ENCODE peak calls at places on chromosomes 12 and 14, in ten cellular contexts. T is hepatocyte; S is prostate gland; O is endothelial cell of umbilical vein; X is stomach; G is astrocyte; J is CD8-positive, alpha-beta T cell; Z is CD8-positive, alpha-beta memory T cell; M is A673; N is tibial artery. C is an unnamed sample. For H3K9me3, the result is how much of the 10 kb centered on the place peaks cover.

GRCh38 chr14:81400202-81400678 is at the start of gene STON2:
- DNase-seq in N (peak), T (no peak), Z (no peak), X (no peak), O (no peak), J (no peak), S (peak), G (peak), M (peak), C (no peak)

GRCh38 chr12:124734224-124734788 is 129.4 kb downstream of the SCARB1 start:
- DNase-seq in S (no peak), O (no peak), M (peak), T (no peak), J (no peak), Z (no peak), N (peak), G (no peak), X (no peak), C (no peak)

GRCh38 chr12:30822385-30823139 is 67.8 kb upstream of the CAPRIN2 start:
- DNase-seq in X (peak), M (no peak), N (peak), G (peak), T (peak), J (peak), O (peak), Z (no peak), S (no peak), C (no peak)

GRCh38 chr12:31518680-31519227 is 72.2 kb downstream of the DENND5B start:
- DNase-seq in S (no peak), G (peak), J (no peak), Z (no peak), N (no peak), O (peak), X (no peak), T (peak), M (peak), C (no peak)

GRCh38 chr14:22428681-22429315 is 160.2 kb downstream of the DAD1 start:
- DNase-seq in G (peak), S (no peak), X (no peak), Z (no peak), T (no peak), N (no peak), J (no peak), M (peak), O (peak), C (no peak)

GRCh38 chr12:110282956-110283817 is 2.1 kb downstream of the ATP2A2 start:
- DNase-seq in M (no peak), Z (no peak), X (no peak), O (no peak), G (no peak), N (no peak), T (no peak), J (no peak), S (peak), C (no peak)

GRCh38 chr14:92942976-92943710 is 20.2 kb downstream of the CHGA start:
- DNase-seq in S (no peak), Z (no peak), N (no peak), O (no peak), X (no peak), M (no peak), J (no peak), T (no peak), G (no peak), C (no peak)

GRCh38 chr12:76558684-76559276 is 791 bp downstream of the OSBPL8 start:
- DNase-seq in M (peak), J (peak), T (peak), O (peak), G (peak), S (peak), N (peak), Z (peak), X (peak), C (peak)

GRCh38 chr14:60102389-60102788 is 10.7 kb downstream of the PCNX4 start:
- DNase-seq in T (no peak), Z (no peak), J (no peak), G (peak), N (no peak), M (no peak), O (no peak), S (no peak), X (no peak), C (no peak)

GRCh38 chr12:64611430-64612286 is 1.4 kb downstream of the RASSF3 start:
- DNase-seq in J (peak), T (peak), N (peak), Z (no peak), O (peak), X (peak), G (peak), M (peak), S (peak), C (no peak)

GRCh38 chr14:32457213-32457920 is 128.3 kb downstream of the AKAP6 start:
- DNase-seq in T (peak), X (no peak), G (peak), S (no peak), O (no peak), J (no peak), M (no peak), N (no peak), Z (no peak), C (no peak)

GRCh38 chr12:56007892-56008471 is 10.9 kb downstream of the SUOX start:
- DNase-seq in J (peak), Z (no peak), S (peak), T (no peak), N (no peak), M (peak), O (peak), G (no peak), X (no peak), C (no peak)

GRCh38 chr12:15011162-15011561 is 38.3 kb downstream of the PDE6H start:
- DNase-seq in J (no peak), S (no peak), Z (no peak), X (no peak), O (no peak), M (peak), T (no peak), G (no peak), N (no peak), C (no peak)

GRCh38 chr12:89234324-89235114 is 117.8 kb downstream of the DUSP6 start:
- DNase-seq in O (no peak), X (no peak), T (no peak), S (no peak), N (no peak), M (no peak), J (no peak), Z (no peak), G (no peak), C (no peak)

GRCh38 chr12:62471734-62472133 is 5.1 kb downstream of the MON2 start:
- DNase-seq in G (no peak), J (no peak), T (no peak), X (no peak), N (no peak), S (no peak), O (no peak), Z (no peak), M (no peak), C (no peak)

GRCh38 chr14:71753976-71754375 is 178.3 kb upstream of the RGS6 start:
- DNase-seq in X (no peak), T (no peak), Z (no peak), S (no peak), G (no peak), O (no peak), N (no peak), J (no peak), M (no peak), C (no peak)

GRCh38 chr12:87270894-87271293 is 758.3 kb downstream of the C12orf50 start:
- DNase-seq in S (no peak), G (peak), M (no peak), Z (no peak), N (no peak), X (no peak), T (no peak), J (no peak), O (no peak), C (no peak)

GRCh38 chr14:54503476-54503875 is 6.2 kb upstream of the CGRRF1 start:
- DNase-seq in O (peak), N (no peak), J (no peak), T (peak), Z (no peak), M (peak), S (no peak), X (no peak), G (peak), C (no peak)

GRCh38 chr12:106917503-106917902 is 38.2 kb upstream of the TMEM263 start:
- DNase-seq in Z (no peak), J (no peak), N (no peak), G (no peak), M (no peak), O (peak), S (no peak), X (no peak), T (no peak), C (no peak)

GRCh38 chr12:40104461-40105264 is 1.2 kb downstream of the SLC2A13 start:
- DNase-seq in N (no peak), M (peak), Z (no peak), S (no peak), G (no peak), O (no peak), X (no peak), T (peak), J (no peak), C (no peak)

GRCh38 chr12:98519257-98519907 is 4.0 kb downstream of the TMPO start:
- DNase-seq in X (no peak), M (no peak), N (no peak), O (no peak), Z (no peak), T (no peak), S (no peak), J (no peak), G (no peak), C (no peak)

GRCh38 chr12:117875652-117876491 is 92.9 kb downstream of the KSR2 start:
- DNase-seq in J (peak), S (no peak), G (peak), Z (no peak), N (no peak), O (peak), T (peak), M (peak), X (no peak), C (peak)

GRCh38 chr14:51041117-51041531 is 53.8 kb downstream of the TRIM9 start:
- DNase-seq in N (no peak), S (no peak), M (no peak), O (no peak), Z (no peak), X (no peak), T (peak), J (no peak), G (no peak), C (no peak)

GRCh38 chr12:95319694-95320331 is 102.2 kb downstream of the VEZT start:
- DNase-seq in X (no peak), O (no peak), S (no peak), J (no peak), M (no peak), Z (no peak), T (no peak), N (no peak), G (peak), C (no peak)
- H3K9me3 ChIP-seq in X (under half), O (under half), S (under half), J (under half), M (under half), Z (under half), T (under half), N (under half), G (under half), C (under half)

DNA sequence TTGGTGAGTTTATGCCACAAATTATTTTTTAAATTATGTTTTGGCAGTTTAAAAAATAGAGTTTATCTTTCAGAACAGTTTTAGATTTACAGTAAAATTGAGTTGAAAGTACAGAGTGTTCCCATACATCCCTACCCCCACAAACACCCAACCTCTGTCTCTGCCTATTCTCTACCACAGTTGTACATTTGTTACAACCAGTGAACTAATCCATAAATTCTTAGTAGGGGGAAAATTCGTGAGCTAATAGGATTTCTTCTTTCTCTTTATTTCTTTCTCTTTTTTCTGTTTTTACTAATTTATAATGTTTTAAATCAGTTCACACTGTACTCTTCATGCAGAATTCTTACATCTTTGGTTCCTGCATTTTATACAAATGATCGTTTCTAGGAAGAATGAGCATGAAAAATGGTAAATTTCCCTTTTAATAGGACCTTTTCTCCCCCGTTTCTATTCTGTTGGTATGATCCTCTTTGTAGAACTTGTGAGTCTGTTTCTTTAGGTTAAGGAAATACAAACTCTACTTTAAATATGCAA is 56.7 kb downstream of the MIPOL1 start:
- DNase-seq in J (no peak), S (no peak), X (no peak), T (no peak), G (no peak), O (no peak), Z (no peak), N (no peak), M (peak), C (no peak)
- H3K9me3 ChIP-seq in J (under half), S (under half), X (under half), T (under half), G (under half), O (under half), Z (under half), N (under half), M (under half), C (under half)

GRCh38 chr14:105602799-105603763 is 76.7 kb downstream of the TMEM121 start:
- DNase-seq in N (no peak), G (no peak), Z (no peak), J (no peak), X (no peak), M (no peak), O (no peak), S (no peak), T (peak), C (no peak)

GRCh38 chr14:105605501-105606304 is 79.3 kb downstream of the TMEM121 start:
- DNase-seq in T (no peak), S (no peak), O (no peak), Z (no peak), G (no peak), X (no peak), J (no peak), M (no peak), N (no peak), C (no peak)

GRCh38 chr14:105601360-105602242 is 75.2 kb downstream of the TMEM121 start:
- DNase-seq in N (no peak), O (no peak), M (no peak), G (no peak), T (peak), J (no peak), Z (no peak), X (no peak), S (no peak), C (no peak)

GRCh38 chr14:105602243-105602750 is 75.9 kb downstream of the TMEM121 start:
- DNase-seq in Z (no peak), X (no peak), S (no peak), O (no peak), N (no peak), J (no peak), G (no peak), T (peak), M (no peak), C (no peak)

DNA sequence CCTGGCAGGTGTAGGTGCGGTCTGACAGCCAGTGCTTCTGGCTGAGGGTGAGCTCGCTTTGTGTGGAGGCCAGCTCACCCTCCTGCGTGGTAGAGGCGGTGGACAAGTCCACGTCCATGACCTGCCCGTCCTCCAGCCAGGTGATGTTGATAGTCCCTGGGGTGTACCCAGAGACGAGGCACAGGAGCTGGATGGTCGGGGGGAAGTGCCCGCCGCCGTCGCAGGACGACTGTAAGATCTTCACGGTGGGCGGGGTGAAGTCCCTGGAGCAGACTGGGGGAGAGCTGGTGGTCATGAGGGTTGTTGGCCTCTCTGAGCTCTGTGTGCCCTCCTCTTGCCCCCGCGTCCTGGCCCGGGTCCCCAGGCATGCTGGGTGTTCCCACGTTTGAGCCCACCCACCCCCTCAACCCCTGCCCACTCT is 74.6 kb downstream of the TMEM121 start:
- DNase-seq in M (no peak), N (no peak), Z (no peak), T (peak), O (no peak), S (no peak), X (no peak), G (no peak), J (no peak), C (no peak)
- H3K9me3 ChIP-seq in M (under half), N (under half), Z (under half), T (under half), O (under half), S (under half), X (under half), G (under half), J (under half), C (under half)

DNA sequence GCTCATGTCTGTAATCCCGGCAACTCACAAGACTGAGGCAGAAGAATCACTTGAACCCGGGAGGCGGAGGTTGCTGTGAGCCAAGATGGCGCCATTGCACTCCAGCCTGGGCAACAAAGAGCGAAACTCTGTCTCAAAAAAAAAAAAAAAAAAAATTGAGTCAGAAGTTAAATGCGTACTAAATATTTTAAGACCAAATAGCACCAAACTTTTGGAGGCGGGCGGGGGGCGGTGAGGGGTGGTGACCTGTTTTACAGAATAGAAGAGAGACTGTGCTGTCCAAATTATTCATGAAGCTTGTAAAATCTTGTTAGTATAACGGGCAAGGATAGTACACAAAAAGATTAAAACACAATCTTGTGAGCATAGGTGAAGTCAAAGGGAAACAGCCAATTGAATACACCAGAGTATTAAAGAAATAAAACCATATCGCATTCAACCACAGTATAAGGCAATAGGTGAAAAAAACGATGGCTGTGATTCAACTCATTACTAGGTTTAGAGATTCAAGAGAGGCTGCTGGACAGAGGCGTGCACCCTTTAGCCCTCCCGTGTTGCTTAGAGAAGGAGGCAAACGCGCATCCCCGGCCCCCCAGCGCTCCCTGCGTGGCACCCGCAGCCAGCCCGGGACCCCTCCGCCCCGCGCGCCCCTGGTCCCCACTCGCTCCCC is 571 bp downstream of the ZNF891 start:
- DNase-seq in N (no peak), S (no peak), X (no peak), Z (no peak), M (no peak), T (no peak), G (peak), J (no peak), O (no peak), C (no peak)
- H3K9me3 ChIP-seq in N (under half), S (under half), X (half or more), Z (under half), M (half or more), T (under half), G (under half), J (under half), O (under half), C (under half)

DNA sequence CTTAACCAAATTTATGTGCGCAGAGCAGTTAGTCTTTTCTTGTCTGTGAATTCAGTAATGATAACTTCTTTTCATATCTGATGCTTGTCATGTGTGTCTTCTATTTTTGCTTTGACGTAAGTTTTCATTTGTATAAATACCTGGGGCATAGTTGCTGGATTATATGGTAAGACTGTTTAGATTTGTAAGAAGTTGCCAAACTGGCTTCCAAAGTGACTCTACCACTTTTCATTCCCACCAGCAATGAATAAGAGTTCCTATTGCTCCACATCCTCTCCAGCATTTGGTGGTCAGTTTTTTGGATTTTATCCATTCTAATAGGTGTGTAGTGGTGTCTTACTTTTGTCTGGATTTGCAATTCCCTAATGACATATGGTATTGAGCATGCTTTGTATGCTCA is 8.9 kb downstream of the ZNF268 start:
- DNase-seq in O (no peak), M (no peak), S (no peak), N (no peak), G (no peak), J (no peak), T (no peak), X (no peak), Z (no peak), C (no peak)
- H3K9me3 ChIP-seq in O (under half), M (half or more), S (under half), N (half or more), G (half or more), J (half or more), T (half or more), X (half or more), Z (half or more), C (half or more)

GRCh38 chr12:58529897-58530296 is 390.4 kb downstream of the LRIG3 start:
- DNase-seq in N (no peak), G (peak), J (no peak), T (peak), Z (no peak), S (no peak), M (peak), O (no peak), X (no peak), C (no peak)

GRCh38 chr12:58537278-58537677 is 383.0 kb downstream of the LRIG3 start:
- DNase-seq in J (no peak), M (peak), S (no peak), N (no peak), O (peak), X (no peak), G (peak), Z (no peak), T (no peak), C (no peak)

GRCh38 chr12:58532855-58533608 is 387.3 kb downstream of the LRIG3 start:
- DNase-seq in N (no peak), O (no peak), G (no peak), X (no peak), Z (no peak), S (no peak), J (no peak), M (no peak), T (no peak), C (no peak)

GRCh38 chr12:58530421-58531067 is 389.8 kb downstream of the LRIG3 start:
- DNase-seq in O (no peak), J (no peak), Z (no peak), G (peak), M (no peak), N (no peak), S (no peak), X (no peak), T (no peak), C (no peak)

GRCh38 chr12:58533652-58534051 is 386.7 kb downstream of the LRIG3 start:
- DNase-seq in O (peak), G (no peak), N (no peak), Z (no peak), X (no peak), T (no peak), J (no peak), S (no peak), M (no peak), C (no peak)
- H3K9me3 ChIP-seq in O (under half), G (under half), N (under half), Z (under half), X (under half), T (under half), J (under half), S (under half), M (under half), C (under half)

GRCh38 chr14:20164462-20164861 is 25.8 kb downstream of the OR4N5 start:
- DNase-seq in O (no peak), M (no peak), S (no peak), J (no peak), Z (no peak), X (no peak), T (no peak), N (no peak), G (no peak), C (no peak)

GRCh38 chr14:20167091-20167490 is 23.6 kb upstream of the OR11G2 start:
- DNase-seq in G (no peak), S (no peak), M (no peak), T (no peak), J (no peak), X (no peak), Z (no peak), O (no peak), N (no peak), C (no peak)
- H3K9me3 ChIP-seq in G (under half), S (under half), M (under half), T (under half), J (under half), X (under half), Z (under half), O (under half), N (under half), C (under half)

GRCh38 chr14:19729359-19729758 is 14.0 kb upstream of the OR4Q3 start:
- DNase-seq in S (no peak), T (no peak), Z (no peak), J (no peak), O (no peak), N (no peak), G (no peak), M (no peak), X (no peak), C (no peak)
- H3K9me3 ChIP-seq in S (under half), T (under half), Z (under half), J (under half), O (under half), N (under half), G (under half), M (under half), X (half or more), C (under half)

C was measured in T-helper 17 cell.